ENCODE peak calls at places on chromosomes 3 and 15, in six cellular contexts. R is HAP-1; T is left ventricle myocardium inferior; K is IMR-90; O is Peyer's patch; A is CD8-positive, alpha-beta memory T cell. Q is an unnamed sample. For H3K36me3, H3K4me1 and H3K27me3, the result is how much of the 10 kb centered on the place peaks cover.

GRCh38 chr3:159829056-159829995 is 159.3 kb upstream of the IL12A start:
- DNase-seq in R (no peak), T (peak), K (peak), O (no peak), A (no peak), Q (peak)

GRCh38 chr15:90718232-90718631 is 1.1 kb downstream of the BLM start:
- DNase-seq in R (no peak), T (no peak), K (no peak), O (no peak), A (no peak), Q (no peak)

GRCh38 chr15:77921664-77922063 is 155.8 kb downstream of the TBC1D2B start:
- DNase-seq in R (no peak), T (no peak), K (no peak), O (no peak), A (no peak), Q (no peak)

GRCh38 chr15:71807125-71807629 is 3.2 kb upstream of the NR2E3 start:
- DNase-seq in R (no peak), T (no peak), K (no peak), O (no peak), A (no peak), Q (peak)

GRCh38 chr3:25511972-25512721 is 84.1 kb downstream of the RARB start:
- DNase-seq in R (no peak), T (no peak), K (no peak), O (no peak), A (no peak), Q (no peak)

GRCh38 chr3:98596902-98597500 is 3.6 kb upstream of the CPOX start:
- DNase-seq in R (peak), T (no peak), K (peak), O (no peak), A (peak), Q (peak)

GRCh38 chr3:14151471-14152083 is 26.7 kb downstream of the TMEM43 start:
- DNase-seq in R (no peak), T (no peak), K (no peak), O (no peak), A (no peak), Q (no peak)

GRCh38 chr3:69031635-69032034 is 18.2 kb upstream of the EOGT start:
- DNase-seq in R (no peak), T (no peak), K (no peak), O (no peak), A (no peak), Q (no peak)

GRCh38 chr3:52528596-52529375 is 4.9 kb downstream of the NT5DC2 start:
- DNase-seq in R (no peak), T (peak), K (no peak), O (peak), A (no peak), Q (no peak)

GRCh38 chr3:45480871-45481270 is 92.5 kb downstream of the LARS2 start:
- DNase-seq in R (no peak), T (no peak), K (no peak), O (no peak), A (no peak), Q (no peak)

GRCh38 chr3:124802702-124803101 is 72.5 kb downstream of the UMPS start:
- DNase-seq in R (no peak), T (no peak), K (no peak), O (peak), A (no peak), Q (no peak)

GRCh38 chr3:38637906-38638305 is 11.6 kb downstream of the SCN5A start:
- DNase-seq in R (no peak), T (no peak), K (no peak), O (no peak), A (no peak), Q (no peak)

GRCh38 chr3:172194702-172195392 is 155.5 kb downstream of the FNDC3B start:
- DNase-seq in R (peak), T (no peak), K (no peak), O (no peak), A (no peak), Q (peak)

GRCh38 chr3:113287111-113287817 is 75.9 kb downstream of the BOC start:
- DNase-seq in R (no peak), T (no peak), K (peak), O (no peak), A (no peak), Q (no peak)

GRCh38 chr3:178494376-178494775 is 41.9 kb upstream of the KCNMB2 start:
- DNase-seq in R (no peak), T (no peak), K (no peak), O (no peak), A (no peak), Q (no peak)

GRCh38 chr15:89768071-89768500 is 8.0 kb upstream of the MESP2 start:
- DNase-seq in R (no peak), T (no peak), K (peak), O (peak), A (no peak), Q (no peak)

GRCh38 chr15:76968310-76968709 is 26.6 kb upstream of the PSTPIP1 start:
- DNase-seq in R (no peak), T (no peak), K (peak), O (no peak), A (no peak), Q (no peak)

GRCh38 chr3:156259896-156260788 is 139.8 kb downstream of the KCNAB1 start:
- DNase-seq in R (no peak), T (no peak), K (no peak), O (no peak), A (no peak), Q (no peak)

GRCh38 chr3:87468938-87469337 is 192.6 kb upstream of the POU1F1 start:
- DNase-seq in R (no peak), T (no peak), K (no peak), O (no peak), A (no peak), Q (no peak)

GRCh38 chr3:143685483-143685882 is 162.8 kb downstream of the SLC9A9 start:
- DNase-seq in R (no peak), T (no peak), K (no peak), O (no peak), A (no peak), Q (no peak)

GRCh38 chr3:16060945-16061344 is 113.5 kb upstream of the GALNT15 start:
- DNase-seq in R (no peak), T (no peak), K (peak), O (no peak), A (no peak), Q (no peak)

GRCh38 chr3:192092388-192093005 is 631.5 kb downstream of the PYDC2 start:
- DNase-seq in R (no peak), T (no peak), K (no peak), O (no peak), A (no peak), Q (no peak)

GRCh38 chr15:63514533-63514943 is 10.1 kb downstream of the USP3 start:
- DNase-seq in R (no peak), T (no peak), K (peak), O (no peak), A (no peak), Q (no peak)

GRCh38 chr15:89566141-89566540 is 9.1 kb upstream of the TICRR start:
- DNase-seq in R (no peak), T (no peak), K (no peak), O (no peak), A (no peak), Q (no peak)

GRCh38 chr3:194672876-194673275 is 885 bp upstream of the LSG1 start:
- DNase-seq in R (no peak), T (no peak), K (no peak), O (no peak), A (no peak), Q (no peak)

GRCh38 chr3:172982731-172983364 is 158.2 kb downstream of the SPATA16 start:
- DNase-seq in R (peak), T (no peak), K (no peak), O (no peak), A (no peak), Q (no peak)

GRCh38 chr15:45129651-45130129 is at the start of the genes DUOX1 and DUOXA1:
- DNase-seq in R (no peak), T (peak), K (no peak), O (peak), A (no peak), Q (no peak)

GRCh38 chr3:121748638-121749275 is 784 bp downstream of the GOLGB1 start:
- DNase-seq in R (no peak), T (no peak), K (peak), O (no peak), A (peak), Q (no peak)

GRCh38 chr15:63938486-63939061 is 104.8 kb upstream of the HERC1 start:
- DNase-seq in R (no peak), T (no peak), K (peak), O (no peak), A (no peak), Q (no peak)

GRCh38 chr3:4332991-4333390 is 29.8 kb downstream of the SETMAR start:
- DNase-seq in R (no peak), T (no peak), K (no peak), O (no peak), A (no peak), Q (no peak)

GRCh38 chr3:150447084-150447483 is 39.0 kb downstream of the TSC22D2 start:
- DNase-seq in R (no peak), T (no peak), K (peak), O (no peak), A (no peak), Q (no peak)

GRCh38 chr15:62413147-62413546 is 248.1 kb upstream of the C2CD4B start:
- DNase-seq in R (no peak), T (no peak), K (no peak), O (no peak), A (no peak), Q (no peak)

GRCh38 chr3:1955170-1955569 is 143.5 kb upstream of the CNTN4 start:
- DNase-seq in R (no peak), T (no peak), K (no peak), O (no peak), A (no peak), Q (no peak)

GRCh38 chr15:27353837-27354236 is 382.9 kb downstream of the GABRG3 start:
- DNase-seq in R (no peak), T (no peak), K (no peak), O (no peak), A (no peak), Q (peak)

GRCh38 chr15:91508633-91509032 is 344.9 kb upstream of the SLCO3A1 start:
- DNase-seq in R (no peak), T (no peak), K (peak), O (no peak), A (no peak), Q (no peak)

GRCh38 chr3:46489875-46490274 is 7.9 kb upstream of the RTP3 start:
- DNase-seq in R (no peak), T (no peak), K (peak), O (no peak), A (peak), Q (no peak)

GRCh38 chr3:153043729-153044314 is 118.2 kb upstream of the RAP2B start:
- DNase-seq in R (no peak), T (no peak), K (peak), O (no peak), A (no peak), Q (no peak)

GRCh38 chr15:99671926-99672701 is 61.1 kb downstream of the LYSMD4 start:
- DNase-seq in R (no peak), T (no peak), K (no peak), O (no peak), A (no peak), Q (no peak)

GRCh38 chr15:99669250-99669649 is 64.0 kb downstream of the LYSMD4 start:
- DNase-seq in R (no peak), T (no peak), K (no peak), O (no peak), A (no peak), Q (no peak)

GRCh38 chr15:99674279-99674678 is 59.0 kb downstream of the LYSMD4 start:
- DNase-seq in R (no peak), T (no peak), K (no peak), O (no peak), A (no peak), Q (no peak)

GRCh38 chr15:99668533-99669182 is 64.6 kb downstream of the LYSMD4 start:
- DNase-seq in R (no peak), T (no peak), K (no peak), O (no peak), A (no peak), Q (no peak)

DNA sequence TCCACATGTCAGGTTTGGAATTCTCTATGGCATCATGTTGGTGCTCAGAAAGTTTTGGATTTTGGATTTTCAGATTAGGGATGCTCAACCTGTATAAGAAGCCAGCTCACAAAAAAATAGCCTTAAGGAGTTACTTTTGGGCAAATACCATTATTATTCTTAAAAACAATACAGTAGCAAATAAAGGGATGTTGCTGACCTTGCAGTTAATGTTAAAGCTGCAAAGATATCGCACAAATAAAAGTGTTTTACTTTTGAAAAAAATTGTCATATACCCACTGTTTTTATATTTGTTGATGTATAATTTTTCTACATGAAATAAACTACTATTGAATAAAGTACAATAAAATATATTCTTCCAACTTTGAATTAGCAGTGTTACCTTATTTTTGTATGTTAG is 60.1 kb downstream of the LYSMD4 start:
- DNase-seq in R (no peak), T (no peak), K (no peak), O (no peak), A (no peak), Q (no peak)
- H3K36me3 ChIP-seq in R (under half), T (half or more), K (under half), O (under half), A (under half), Q (under half)

DNA sequence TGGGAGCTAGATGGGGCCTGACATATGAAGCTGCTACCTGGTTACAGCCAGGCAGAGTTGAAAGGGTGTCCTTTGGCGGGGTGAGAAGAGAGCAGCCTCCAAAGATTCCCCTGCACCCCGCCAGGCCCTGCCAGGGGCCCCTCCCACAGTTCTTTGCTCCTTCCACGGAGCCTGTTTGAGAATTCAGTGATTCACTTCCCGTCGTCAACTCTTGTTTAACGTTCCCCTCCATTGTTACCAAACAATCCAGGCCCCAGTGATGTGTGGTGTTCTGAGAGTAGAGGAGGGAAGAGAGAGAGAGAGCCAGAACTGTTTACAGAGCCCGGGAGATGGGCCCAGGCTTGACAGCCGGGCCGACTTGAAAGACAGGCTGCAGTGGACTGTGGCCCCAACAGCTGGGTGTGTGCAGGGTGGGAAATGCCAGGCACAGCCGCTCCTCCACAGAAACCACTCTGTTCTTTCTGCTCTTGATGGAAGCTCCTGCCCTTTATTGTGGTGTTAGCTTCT is 81.5 kb downstream of the SMAD3 start:
- DNase-seq in R (no peak), T (no peak), K (peak), O (peak), A (no peak), Q (no peak)
- H3K4me1 ChIP-seq in R (under half), T (half or more), K (half or more), O (under half), A (half or more), Q (under half)

DNA sequence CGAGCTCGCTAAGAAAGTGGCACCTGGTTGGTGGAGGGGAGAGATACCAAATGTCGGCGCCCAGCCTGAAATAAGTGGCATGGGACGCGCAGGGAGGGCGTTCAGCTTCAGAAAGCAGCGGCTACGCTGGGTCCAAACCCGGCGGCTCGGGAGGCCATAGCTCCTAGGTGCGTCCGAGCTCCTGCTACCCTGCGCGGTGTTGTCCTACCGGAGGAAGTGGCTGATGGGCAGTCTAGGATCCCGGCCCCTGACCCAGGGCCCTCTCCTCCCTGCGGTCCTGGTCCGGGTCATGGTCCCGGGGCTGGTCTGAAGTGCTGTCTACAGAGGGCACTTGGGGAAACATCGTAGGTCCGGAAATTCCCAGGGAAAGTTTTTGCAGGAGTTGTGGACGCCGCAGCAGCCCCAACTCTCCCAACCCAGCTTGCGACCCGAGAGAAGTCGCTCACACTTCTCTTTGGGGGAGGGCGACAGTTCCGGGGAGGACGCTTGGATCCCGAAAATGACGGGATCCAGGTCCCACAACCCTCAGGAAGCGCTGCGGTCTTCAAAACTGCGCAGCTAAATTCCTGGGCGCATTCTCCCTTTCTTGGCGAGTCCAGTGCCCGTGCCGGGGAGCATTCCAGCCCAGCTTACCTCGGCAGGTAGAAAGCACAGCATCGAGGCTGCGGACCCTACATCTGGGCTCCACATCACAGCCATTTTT is 9.1 kb upstream of the FOXB1 start:
- DNase-seq in R (no peak), T (no peak), K (no peak), O (no peak), A (no peak), Q (no peak)
- H3K27me3 ChIP-seq in R (half or more), T (half or more), K (half or more), O (under half), A (half or more), Q (half or more)

GRCh38 chr15:59124261-59124660 is 19.3 kb downstream of the CCNB2 start:
- DNase-seq in R (no peak), T (no peak), K (no peak), O (peak), A (no peak), Q (no peak)

GRCh38 chr15:59116141-59116540 is 11.2 kb downstream of the CCNB2 start:
- DNase-seq in R (no peak), T (no peak), K (peak), O (no peak), A (no peak), Q (no peak)

GRCh38 chr15:59116771-59117170 is 11.8 kb downstream of the CCNB2 start:
- DNase-seq in R (no peak), T (no peak), K (no peak), O (no peak), A (no peak), Q (no peak)

GRCh38 chr15:59115047-59115446 is 10.1 kb downstream of the CCNB2 start:
- DNase-seq in R (no peak), T (no peak), K (peak), O (no peak), A (no peak), Q (no peak)

DNA sequence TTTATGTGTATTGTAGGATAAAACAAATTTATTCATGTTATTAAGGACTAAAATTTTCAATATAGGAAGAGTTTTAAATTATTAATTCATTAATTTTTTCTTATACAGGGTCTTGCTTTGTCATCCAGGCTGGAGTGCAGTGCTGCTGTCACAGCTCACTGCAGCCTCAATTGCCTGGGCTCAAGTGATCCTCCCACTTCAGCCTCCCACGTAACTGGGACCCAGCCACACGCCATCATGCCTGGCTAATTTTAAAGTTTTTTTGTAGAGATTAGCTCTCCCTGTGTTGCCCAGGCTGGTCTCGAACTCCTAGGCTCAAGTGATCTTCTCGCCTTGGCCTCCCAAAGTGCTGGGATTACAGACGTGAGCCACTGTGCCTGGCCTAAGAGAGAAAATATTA is 14.7 kb downstream of the CCNB2 start:
- DNase-seq in R (no peak), T (no peak), K (no peak), O (no peak), A (no peak), Q (no peak)
- H3K36me3 ChIP-seq in R (half or more), T (under half), K (under half), O (under half), A (under half), Q (half or more)

GRCh38 chr3:99665017-99665416 is 26.6 kb downstream of the COL8A1 start:
- DNase-seq in R (no peak), T (no peak), K (no peak), O (no peak), A (no peak), Q (no peak)

GRCh38 chr3:99666201-99666600 is 27.8 kb downstream of the COL8A1 start:
- DNase-seq in R (no peak), T (no peak), K (no peak), O (no peak), A (no peak), Q (no peak)

GRCh38 chr3:99670556-99670950 is 32.2 kb downstream of the COL8A1 start:
- DNase-seq in R (no peak), T (no peak), K (no peak), O (no peak), A (no peak), Q (no peak)

GRCh38 chr3:99669879-99670555 is 31.6 kb downstream of the COL8A1 start:
- DNase-seq in R (no peak), T (no peak), K (peak), O (no peak), A (no peak), Q (no peak)

DNA sequence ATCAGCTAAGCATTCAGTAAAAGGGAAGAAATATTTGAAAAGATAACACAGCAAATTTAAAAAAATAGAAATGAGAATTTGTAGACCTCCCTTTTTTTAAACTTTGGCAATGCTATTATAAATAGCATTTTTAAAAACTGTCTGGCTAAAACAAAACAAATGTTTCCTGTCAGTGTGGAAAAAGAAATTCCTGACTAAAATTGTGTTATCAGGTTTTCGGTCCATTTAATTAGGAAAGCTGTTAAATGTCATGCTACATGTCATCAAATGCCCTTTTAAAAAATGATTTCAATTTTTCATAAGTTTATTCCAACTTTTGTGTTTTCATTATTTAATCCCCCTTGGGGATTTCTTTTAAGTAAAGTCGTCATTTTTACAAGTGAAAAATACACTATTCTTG is 29.6 kb downstream of the COL8A1 start:
- DNase-seq in R (no peak), T (no peak), K (no peak), O (no peak), A (no peak), Q (no peak)
- H3K4me1 ChIP-seq in R (under half), T (under half), K (under half), O (under half), A (under half), Q (under half)

DNA sequence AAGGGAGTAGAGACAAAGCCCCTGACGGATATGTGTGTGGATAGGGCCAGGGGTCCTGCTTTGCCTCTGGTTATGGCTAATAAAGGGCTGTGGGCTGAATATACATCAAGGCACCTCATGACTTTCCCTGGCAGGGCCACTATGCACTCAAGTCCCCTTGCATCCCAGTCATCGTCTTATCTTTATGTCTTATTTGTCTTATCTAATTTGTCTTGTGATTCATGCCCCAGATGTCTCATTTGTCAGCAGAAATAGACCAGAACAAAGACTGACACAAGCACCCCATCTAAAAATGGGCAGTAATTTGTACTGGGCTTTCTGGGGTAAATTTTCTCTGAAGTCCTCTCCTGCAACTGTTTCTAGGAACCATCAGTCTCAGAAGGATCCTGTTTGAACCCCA is 68.6 kb downstream of the ITGA11 start:
- DNase-seq in R (no peak), T (no peak), K (no peak), O (no peak), A (no peak), Q (no peak)
- H3K27me3 ChIP-seq in R (under half), T (under half), K (under half), O (under half), A (under half), Q (under half)